ENCODE peak calls at places on chromosomes 3 and 15, in nine cellular contexts. V, X, I, F, U, Z, D, O and C are unnamed samples.

GRCh38 chr3:184710870-184711365 is 946 bp downstream of the MAGEF1 start:
- DNase-seq in F (no peak), I (no peak), D (peak; percentile 24), U (peak; percentile 17), O (peak; percentile 38), V (no peak), X (peak; percentile 29), Z (no peak), C (peak; percentile 27)

GRCh38 chr3:125151916-125152315 is 60.6 kb downstream of the SLC12A8 start:
- DNase-seq in U (peak; percentile 70), Z (no peak), X (peak; percentile 67), D (no peak), I (no peak), O (no peak), F (no peak), V (no peak), C (no peak)

GRCh38 chr3:168269019-168269418 is 173.3 kb upstream of the GOLIM4 start:
- DNase-seq in V (no peak), F (no peak), X (no peak), I (no peak), D (no peak), U (no peak), O (no peak), Z (peak; percentile 25), C (no peak)

GRCh38 chr3:128094295-128095151 is 29.1 kb downstream of the RUVBL1 start:
- DNase-seq in O (no peak), Z (no peak), X (no peak), F (no peak), D (no peak), I (no peak), V (no peak), U (peak; percentile 27), C (no peak)

GRCh38 chr15:29308299-29308698 is 38.7 kb upstream of the NSMCE3 start:
- DNase-seq in X (no peak), Z (no peak), U (no peak), V (no peak), O (no peak), D (no peak), I (no peak), F (no peak), C (no peak)

GRCh38 chr3:133955892-133956291 is 60.2 kb upstream of the RAB6B start:
- DNase-seq in D (no peak), Z (no peak), F (peak; percentile 39), O (no peak), I (no peak), V (no peak), X (no peak), U (no peak), C (no peak)

GRCh38 chr3:71416868-71417267 is 166.7 kb downstream of the FOXP1 start:
- DNase-seq in D (no peak), O (no peak), V (no peak), Z (peak; percentile 48), U (peak; percentile 19), F (no peak), I (no peak), X (no peak), C (peak; percentile 11)

GRCh38 chr15:50028323-50028722 is 90.7 kb downstream of the ATP8B4 start:
- DNase-seq in Z (no peak), X (no peak), U (peak; percentile 20), D (no peak), I (no peak), F (no peak), V (no peak), O (no peak), C (no peak)

GRCh38 chr3:171495413-171495812 is 35.2 kb upstream of the TNIK start:
- DNase-seq in X (no peak), Z (no peak), V (no peak), F (no peak), I (no peak), O (no peak), U (no peak), D (no peak), C (no peak)

GRCh38 chr3:108298056-108298455 is 1.7 kb downstream of the HHLA2 start:
- DNase-seq in Z (no peak), I (no peak), F (peak; percentile 32), D (no peak), X (no peak), V (no peak), U (no peak), O (no peak), C (no peak)

GRCh38 chr15:73892446-73893226 is 19.3 kb downstream of the TBC1D21 start:
- DNase-seq in D (no peak), I (no peak), V (no peak), O (no peak), Z (no peak), X (no peak), U (no peak), F (no peak), C (no peak)

GRCh38 chr15:70133296-70133695 is 35.6 kb upstream of the TLE3 start:
- DNase-seq in X (no peak), V (no peak), I (no peak), Z (no peak), F (no peak), D (peak; percentile 63), U (no peak), O (no peak), C (no peak)

GRCh38 chr3:142224482-142225072 is 808 bp downstream of the GK5 start:
- DNase-seq in I (no peak), Z (no peak), D (peak; percentile 66), F (no peak), X (peak; percentile 49), U (no peak), O (no peak), V (no peak), C (no peak)

GRCh38 chr3:186839874-186840641 is 2.5 kb upstream of the ADIPOQ start:
- DNase-seq in F (no peak), V (no peak), Z (no peak), X (peak; percentile 94), D (no peak), O (peak; percentile 2), I (no peak), U (peak; percentile 79), C (no peak)

GRCh38 chr3:149736180-149737100 is 15.8 kb downstream of the COMMD2 start:
- DNase-seq in U (peak; percentile 83), I (no peak), O (no peak), D (no peak), F (no peak), V (no peak), Z (no peak), X (peak; percentile 65), C (peak; percentile 32)

GRCh38 chr3:19543212-19543841 is 390.7 kb downstream of the EFHB start:
- DNase-seq in O (no peak), X (peak; percentile 0), Z (peak; percentile 51), I (peak; percentile 56), D (no peak), V (peak; percentile 9), U (no peak), F (peak; percentile 42), C (peak; percentile 50)

GRCh38 chr15:84824260-84824690 is 7.1 kb downstream of the ALPK3 start:
- DNase-seq in I (peak; percentile 67), O (no peak), D (no peak), F (no peak), Z (no peak), U (peak; percentile 33), X (peak; percentile 81), V (no peak), C (no peak)

GRCh38 chr3:31399270-31399669 is 133.5 kb upstream of the STT3B start:
- DNase-seq in U (no peak), I (no peak), X (no peak), V (no peak), D (no peak), O (no peak), Z (no peak), F (no peak), C (no peak)
- H3K4me3 ChIP-seq in U (no peak overlapping the region), I (no peak overlapping the region), X (no peak overlapping the region), V (no peak overlapping the region), D (no peak overlapping the region), O (no peak overlapping the region), Z (no peak overlapping the region), F (no peak overlapping the region), C (no peak overlapping the region)

GRCh38 chr3:26621891-26622633 is 510 bp upstream of the LRRC3B start:
- DNase-seq in D (no peak), U (no peak), I (no peak), V (no peak), F (peak; percentile 7), Z (peak; percentile 36), X (no peak), O (no peak), C (no peak)
- H3K27me3 ChIP-seq in D (no peaks in the 10 kb centered on the region), U (no peaks in the 10 kb centered on the region), I (peaks cover 11% of the 10 kb centered on the region), V (peaks cover 24% of the 10 kb centered on the region), F (peaks cover 54% of the 10 kb centered on the region), Z (peaks cover 78% of the 10 kb centered on the region), X (peaks cover 91% of the 10 kb centered on the region), O (no peaks in the 10 kb centered on the region), C (peaks cover 44% of the 10 kb centered on the region)

DNA sequence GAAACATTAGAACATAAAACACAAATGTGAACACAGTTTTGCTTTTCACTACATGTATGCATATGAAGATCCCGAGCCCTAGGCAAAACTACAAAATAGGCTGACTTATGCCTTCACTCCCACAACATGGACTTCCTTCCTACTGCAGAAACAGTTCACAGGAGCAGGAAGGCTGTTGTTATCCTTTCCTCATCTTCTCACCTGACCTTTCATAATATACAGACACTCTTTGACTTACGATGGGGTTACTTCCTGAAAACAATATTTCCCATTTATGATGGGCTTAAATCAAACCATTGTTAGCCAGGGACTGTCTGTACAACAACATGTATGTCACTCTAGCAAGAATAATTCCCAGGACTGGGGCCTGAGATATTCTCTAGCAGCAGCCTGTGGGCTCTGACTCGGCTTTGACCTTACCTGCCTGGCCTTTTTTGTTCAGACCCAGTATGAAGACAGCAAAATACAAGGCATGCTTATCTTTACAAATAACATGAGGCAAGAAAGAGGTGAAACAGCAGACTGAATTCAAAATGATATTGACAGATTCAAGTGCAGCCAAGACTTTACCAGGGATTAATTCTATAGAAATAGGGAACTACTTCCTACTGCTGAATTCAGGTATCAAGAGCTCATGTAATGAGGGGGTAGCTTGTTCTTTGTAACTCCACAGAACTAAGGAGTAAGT is 51.8 kb upstream of the PLXND1 start:
- DNase-seq in I (no peak), X (peak; percentile 16), V (no peak), U (no peak), D (no peak), Z (no peak), F (no peak), O (no peak), C (no peak)
- H3K4me1 ChIP-seq in I (peaks cover 17% of the 10 kb centered on the region), X (no peaks in the 10 kb centered on the region), V (peaks cover 15% of the 10 kb centered on the region), U (peaks cover 6% of the 10 kb centered on the region), D (peaks cover 45% of the 10 kb centered on the region), Z (peaks cover 23% of the 10 kb centered on the region), F (peaks cover 13% of the 10 kb centered on the region), O (peaks cover 28% of the 10 kb centered on the region), C (peaks cover 15% of the 10 kb centered on the region)

DNA sequence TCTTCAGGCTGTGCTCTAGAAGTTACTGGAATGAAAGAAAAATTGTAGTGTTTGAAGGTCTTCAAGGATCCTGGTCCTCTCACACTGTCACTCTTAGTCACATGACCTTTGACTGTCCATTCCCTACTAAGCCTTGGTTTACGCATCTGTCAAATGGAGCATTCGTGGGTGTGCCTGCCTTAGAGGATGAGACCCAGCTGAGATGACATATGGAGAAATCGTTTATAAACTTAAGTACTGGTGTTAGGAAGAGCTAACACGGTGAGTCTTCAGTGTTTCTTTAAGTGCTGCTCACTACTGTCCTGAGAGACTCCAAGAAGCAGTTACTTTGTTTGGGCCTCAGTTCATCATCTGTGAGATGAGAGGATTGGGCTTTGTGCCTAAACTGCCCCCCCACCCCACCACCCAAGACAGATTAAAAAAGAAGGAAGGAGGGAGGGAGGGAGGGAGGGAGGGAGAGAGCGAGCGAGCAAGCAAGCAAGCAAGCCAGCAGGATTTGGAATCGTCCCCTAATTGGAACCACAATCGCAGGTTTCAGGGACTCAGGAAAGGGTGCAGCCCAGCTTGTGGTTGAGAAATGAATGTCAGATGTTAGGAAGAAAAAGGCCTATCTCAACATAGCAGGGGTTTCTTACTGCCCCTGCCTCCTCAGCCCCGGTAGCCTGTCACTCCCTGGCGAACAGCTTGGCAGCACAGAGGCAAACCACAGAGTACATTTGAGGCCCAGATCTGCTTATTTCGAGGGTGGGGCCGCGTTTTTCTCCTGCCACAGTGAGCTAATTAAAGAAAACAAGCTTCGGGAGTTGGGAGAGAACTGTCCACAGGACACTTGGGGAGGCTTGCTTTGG is 32.7 kb downstream of the SMAD3 start:
- DNase-seq in Z (no peak), F (no peak), I (no peak), U (peak; percentile 96), O (peak; percentile 86), X (peak; percentile 92), V (no peak), D (no peak), C (no peak)
- H3K4me3 ChIP-seq in Z (no peak overlapping the region), F (no peak overlapping the region), I (no peak overlapping the region), U (no peak overlapping the region), O (peak overlapping the region; percentile 17), X (no peak overlapping the region), V (no peak overlapping the region), D (no peak overlapping the region), C (no peak overlapping the region)